ENCODE peak calls at places on chromosome 16, in nine cellular contexts. R is endodermal cell, J is right lobe of liver, K is breast epithelium, F is mesenchymal stem cell, H is spleen, I is heart right ventricle, Y is heart left ventricle, E is pancreas. P is an unnamed sample.

GRCh38 chr16:53841884-53842283 is 137.9 kb downstream of the FTO start:
- DNase-seq in R (no peak), J (no peak), K (no peak), F (no peak), H (no peak), I (no peak), Y (no peak), E (no peak), P (no peak)

GRCh38 chr16:46583036-46583435 is 38.1 kb downstream of the SHCBP1 start:
- DNase-seq in R (no peak), J (no peak), K (no peak), F (no peak), H (no peak), I (no peak), Y (no peak), E (no peak), P (no peak)

GRCh38 chr16:82226327-82226726 is 56.3 kb upstream of the MPHOSPH6 start:
- DNase-seq in R (no peak), J (no peak), K (no peak), F (no peak), H (no peak), I (no peak), Y (no peak), E (no peak), P (no peak)

GRCh38 chr16:4358831-4359561 is 7.9 kb upstream of the PAM16 start:
- DNase-seq in R (peak; percentile 95), J (peak; percentile 78), K (no peak), F (peak; percentile 43), H (peak; percentile 91), I (peak; percentile 78), Y (peak; percentile 72), E (no peak), P (no peak)

GRCh38 chr16:23967018-23967417 is 131.2 kb downstream of the PRKCB start:
- DNase-seq in R (no peak), J (no peak), K (no peak), F (no peak), H (no peak), I (no peak), Y (no peak), E (no peak), P (no peak)

GRCh38 chr16:25464058-25464457 is 206.4 kb upstream of the ZKSCAN2 start:
- DNase-seq in R (no peak), J (no peak), K (no peak), F (no peak), H (no peak), I (no peak), Y (no peak), E (no peak), P (no peak)

GRCh38 chr16:10752843-10753523 is 9.3 kb downstream of the NUBP1 start:
- DNase-seq in R (no peak), J (no peak), K (no peak), F (no peak), H (peak; percentile 84), I (peak; percentile 49), Y (peak; percentile 86), E (no peak), P (no peak)

GRCh38 chr16:19137201-19137601 is 23.4 kb downstream of the ITPRIPL2 start:
- DNase-seq in R (no peak), J (no peak), K (peak; percentile 46), F (peak; percentile 45), H (no peak), I (no peak), Y (no peak), E (no peak), P (no peak)

GRCh38 chr16:89237733-89238132 is 20.2 kb downstream of the ZNF778 start:
- DNase-seq in R (no peak), J (no peak), K (no peak), F (peak; percentile 69), H (no peak), I (no peak), Y (no peak), E (no peak), P (no peak)

GRCh38 chr16:51763072-51763658 is 612.1 kb upstream of the SALL1 start:
- DNase-seq in R (peak; percentile 80), J (no peak), K (no peak), F (peak; percentile 56), H (no peak), I (no peak), Y (no peak), E (no peak), P (no peak)

GRCh38 chr16:20137194-20137593 is 63.5 kb upstream of the GPR139 start:
- DNase-seq in R (no peak), J (no peak), K (no peak), F (no peak), H (no peak), I (no peak), Y (no peak), E (no peak), P (no peak)

GRCh38 chr16:20136446-20136968 is 62.8 kb upstream of the GPR139 start:
- DNase-seq in R (no peak), J (no peak), K (no peak), F (no peak), H (no peak), I (no peak), Y (no peak), E (no peak), P (no peak)

DNA sequence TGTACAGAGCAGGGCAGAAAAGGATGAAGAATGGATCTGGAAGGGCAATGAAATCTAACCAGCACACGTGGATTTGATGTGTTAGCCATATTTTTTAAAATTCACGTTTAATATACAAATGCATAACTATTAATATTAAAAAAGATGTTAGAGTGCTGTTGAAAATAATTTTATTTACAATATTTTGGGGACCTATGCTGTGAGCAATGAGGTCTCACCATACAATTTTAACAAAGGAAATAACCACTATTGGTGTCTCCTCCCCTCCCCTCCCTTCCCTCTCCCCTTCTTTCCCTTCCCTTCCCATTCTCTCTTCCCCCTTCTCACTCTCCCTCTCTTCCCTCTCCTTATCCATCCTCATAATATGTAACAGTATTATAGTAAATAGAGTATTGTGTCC is 64.2 kb upstream of the GPR139 start:
- DNase-seq in R (no peak), J (no peak), K (no peak), F (no peak), H (no peak), I (no peak), Y (no peak), E (no peak), P (no peak)
- H3K4me3 ChIP-seq in R (no peak overlapping the region), J (no peak overlapping the region), K (no peak overlapping the region), F (no peak overlapping the region), H (no peak overlapping the region), I (no peak overlapping the region), Y (no peak overlapping the region), E (no peak overlapping the region), P (no peak overlapping the region)

GRCh38 chr16:27774779-27775178 is 224.8 kb downstream of the KATNIP start:
- DNase-seq in R (no peak), J (no peak), K (no peak), F (no peak), H (peak; percentile 66), I (no peak), Y (peak; percentile 9), E (no peak), P (no peak)

GRCh38 chr16:27771201-27771910 is 221.4 kb downstream of the KATNIP start:
- DNase-seq in R (no peak), J (no peak), K (no peak), F (no peak), H (peak; percentile 44), I (no peak), Y (peak; percentile 4), E (no peak), P (no peak)

GRCh38 chr16:27770271-27771196 is 220.6 kb downstream of the KATNIP start:
- DNase-seq in R (no peak), J (no peak), K (no peak), F (no peak), H (peak; percentile 46), I (no peak), Y (no peak), E (no peak), P (no peak)

GRCh38 chr16:27773344-27773743 is 223.4 kb downstream of the KATNIP start:
- DNase-seq in R (no peak), J (no peak), K (no peak), F (no peak), H (no peak), I (no peak), Y (no peak), E (no peak), P (no peak)

DNA sequence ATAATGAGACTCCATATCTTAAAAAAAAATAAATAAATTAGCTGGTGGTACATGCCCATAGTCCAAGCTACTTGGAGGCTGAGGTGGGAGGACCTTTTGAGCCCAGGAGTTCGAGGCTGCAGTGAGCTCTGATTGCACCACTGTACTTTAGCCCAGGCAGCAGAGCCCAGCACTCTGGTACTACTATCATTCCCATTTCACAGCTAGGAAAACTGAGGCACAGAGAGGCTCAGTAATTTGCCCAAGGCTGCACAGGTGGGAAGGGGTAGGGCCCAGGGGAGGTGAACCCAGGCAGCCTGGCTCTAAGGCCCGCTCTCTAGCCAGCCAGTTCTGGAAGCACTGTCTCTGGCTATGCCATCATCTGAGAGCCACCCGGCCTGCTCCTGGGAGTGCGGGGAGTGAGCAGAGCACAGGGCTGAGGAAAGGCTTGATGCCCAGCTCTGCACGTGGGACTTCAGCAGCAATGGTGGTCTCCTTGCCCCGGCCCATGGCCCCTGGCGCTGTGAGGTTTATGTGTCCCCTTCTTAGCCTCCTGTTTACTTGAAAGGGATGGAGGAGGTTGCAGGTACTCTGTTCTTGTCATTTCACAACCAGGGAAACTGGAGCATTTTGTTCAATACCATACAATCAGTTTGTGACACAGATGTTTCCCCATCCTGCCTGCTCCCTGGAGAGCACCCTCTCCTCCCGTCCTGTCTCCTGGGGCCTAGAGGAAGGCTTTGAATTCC is 222.3 kb downstream of the KATNIP start:
- DNase-seq in R (no peak), J (no peak), K (no peak), F (no peak), H (peak; percentile 50), I (no peak), Y (peak; percentile 17), E (no peak), P (no peak)
- H3K4me1 ChIP-seq in R (no peaks in the 10 kb centered on the region), J (no peaks in the 10 kb centered on the region), K (no peaks in the 10 kb centered on the region), F (peaks cover 38% of the 10 kb centered on the region), H (no peaks in the 10 kb centered on the region), I (no peaks in the 10 kb centered on the region), Y (no peaks in the 10 kb centered on the region), E (no peaks in the 10 kb centered on the region), P (peaks cover 6% of the 10 kb centered on the region)

DNA sequence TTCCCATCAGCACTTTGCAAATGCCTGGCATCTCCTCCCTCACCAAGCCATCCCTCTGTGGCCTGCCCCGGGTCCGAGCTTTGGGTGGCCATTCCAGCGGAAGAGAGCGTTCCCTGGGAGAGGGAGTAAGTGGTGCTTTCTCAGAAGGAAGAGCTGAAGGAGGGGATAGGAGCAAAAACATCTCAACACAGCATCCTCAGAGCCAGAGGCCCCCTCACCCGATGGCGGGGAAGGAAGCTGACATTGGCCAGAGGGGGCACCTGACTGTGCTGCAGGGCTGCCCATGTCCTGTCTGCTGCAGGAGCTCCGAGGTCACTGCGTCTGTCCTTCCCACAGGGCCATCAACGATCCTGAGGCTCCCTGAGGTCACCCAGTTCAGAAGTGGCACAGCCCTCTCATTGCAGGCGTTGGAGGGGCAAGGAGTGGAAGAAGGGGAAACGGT is 427 bp upstream of the TLCD3B start:
- DNase-seq in R (peak; percentile 70), J (no peak), K (no peak), F (no peak), H (no peak), I (no peak), Y (no peak), E (no peak), P (no peak)
- H3K4me3 ChIP-seq in R (peak overlapping the region; percentile 45), J (no peak overlapping the region), K (no peak overlapping the region), F (no peak overlapping the region), H (no peak overlapping the region), I (no peak overlapping the region), Y (no peak overlapping the region), E (no peak overlapping the region), P (no peak overlapping the region)

DNA sequence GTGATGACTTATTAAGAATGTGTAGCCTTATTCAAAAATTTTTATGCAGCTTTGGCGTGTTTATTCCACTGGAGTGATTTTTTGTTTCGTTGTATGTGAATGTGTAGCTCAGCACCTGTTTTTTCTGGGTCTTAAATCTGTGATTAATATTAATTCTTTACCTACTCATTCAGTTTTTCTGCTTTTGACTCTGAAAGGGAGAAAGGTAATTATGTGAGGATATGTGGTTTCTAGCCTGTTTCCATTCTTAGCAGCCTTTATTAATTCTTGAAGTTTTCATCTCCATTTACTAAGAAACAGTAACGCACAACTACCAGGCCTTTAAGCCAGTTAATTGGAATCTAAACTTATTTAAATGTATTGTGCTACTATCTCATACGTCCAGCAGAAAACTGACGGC is 7.0 kb downstream of the HEATR3 start:
- DNase-seq in R (no peak), J (no peak), K (no peak), F (no peak), H (no peak), I (no peak), Y (no peak), E (no peak), P (no peak)
- H3K4me1 ChIP-seq in R (no peaks in the 10 kb centered on the region), J (no peaks in the 10 kb centered on the region), K (no peaks in the 10 kb centered on the region), F (peaks cover 3% of the 10 kb centered on the region), H (peaks cover 18% of the 10 kb centered on the region), I (no peaks in the 10 kb centered on the region), Y (peaks cover 10% of the 10 kb centered on the region), E (peaks cover 6% of the 10 kb centered on the region), P (peaks cover 14% of the 10 kb centered on the region)